ENCODE peak calls at places on chromosome 19, in nine cellular contexts. One of them, this sample, is unnamed.

GRCh38 chr19:3413796-3414327 is 47.5 kb downstream of the NFIC start:
- DNase-seq in HFF-Myc: no peak
- DNase-seq in cardiac muscle cell: no peak
- DNase-seq in CD8-positive, alpha-beta T cell: no peak
- DNase-seq in thoracic aorta: no peak
- DNase-seq in astrocyte of the spinal cord: no peak
- DNase-seq in adrenal gland: no peak
- DNase-seq in psoas muscle: peak
- DNase-seq in cardiac fibroblast: no peak
- DNase-seq in this sample: no peak

GRCh38 chr19:36244066-36244465 is 29.2 kb downstream of the ZNF146 start:
- DNase-seq in cardiac fibroblast: no peak
- DNase-seq in HFF-Myc: no peak
- DNase-seq in astrocyte of the spinal cord: no peak
- DNase-seq in adrenal gland: no peak
- DNase-seq in CD8-positive, alpha-beta T cell: no peak
- DNase-seq in psoas muscle: no peak
- DNase-seq in cardiac muscle cell: no peak
- DNase-seq in thoracic aorta: no peak
- DNase-seq in this sample: no peak

GRCh38 chr19:19321143-19321577 is 531 bp downstream of the MAU2 start:
- DNase-seq in astrocyte of the spinal cord: no peak
- DNase-seq in cardiac fibroblast: no peak
- DNase-seq in HFF-Myc: no peak
- DNase-seq in CD8-positive, alpha-beta T cell: no peak
- DNase-seq in cardiac muscle cell: peak
- DNase-seq in adrenal gland: no peak
- DNase-seq in psoas muscle: no peak
- DNase-seq in thoracic aorta: no peak
- DNase-seq in this sample: peak

GRCh38 chr19:58518261-58519086 is 1.1 kb downstream of the ZBTB45 start:
- DNase-seq in CD8-positive, alpha-beta T cell: no peak
- DNase-seq in psoas muscle: no peak
- DNase-seq in cardiac muscle cell: no peak
- DNase-seq in astrocyte of the spinal cord: no peak
- DNase-seq in cardiac fibroblast: peak
- DNase-seq in HFF-Myc: no peak
- DNase-seq in thoracic aorta: no peak
- DNase-seq in adrenal gland: no peak
- DNase-seq in this sample: no peak

GRCh38 chr19:5292843-5293606 is 47.6 kb downstream of the PTPRS start:
- DNase-seq in astrocyte of the spinal cord: peak
- DNase-seq in cardiac muscle cell: peak
- DNase-seq in CD8-positive, alpha-beta T cell: peak
- DNase-seq in thoracic aorta: peak
- DNase-seq in psoas muscle: peak
- DNase-seq in cardiac fibroblast: peak
- DNase-seq in HFF-Myc: peak
- DNase-seq in adrenal gland: peak
- DNase-seq in this sample: peak

GRCh38 chr19:2038284-2039081 is 12.6 kb downstream of the MKNK2 start:
- DNase-seq in psoas muscle: peak
- DNase-seq in adrenal gland: peak
- DNase-seq in cardiac muscle cell: no peak
- DNase-seq in cardiac fibroblast: no peak
- DNase-seq in CD8-positive, alpha-beta T cell: no peak
- DNase-seq in astrocyte of the spinal cord: no peak
- DNase-seq in thoracic aorta: no peak
- DNase-seq in HFF-Myc: no peak
- DNase-seq in this sample: no peak

GRCh38 chr19:2973229-2973628 is 4.1 kb upstream of the TLE6 start:
- DNase-seq in psoas muscle: peak
- DNase-seq in HFF-Myc: no peak
- DNase-seq in adrenal gland: no peak
- DNase-seq in cardiac muscle cell: no peak
- DNase-seq in astrocyte of the spinal cord: no peak
- DNase-seq in cardiac fibroblast: peak
- DNase-seq in thoracic aorta: no peak
- DNase-seq in CD8-positive, alpha-beta T cell: no peak
- DNase-seq in this sample: no peak

GRCh38 chr19:54364775-54365257 is at the start of gene LAIR1:
- DNase-seq in adrenal gland: no peak
- DNase-seq in thoracic aorta: no peak
- DNase-seq in psoas muscle: peak
- DNase-seq in astrocyte of the spinal cord: no peak
- DNase-seq in cardiac fibroblast: no peak
- DNase-seq in cardiac muscle cell: no peak
- DNase-seq in CD8-positive, alpha-beta T cell: peak
- DNase-seq in HFF-Myc: no peak
- DNase-seq in this sample: no peak

GRCh38 chr19:8244442-8244841 is 35.3 kb downstream of the CERS4 start:
- DNase-seq in CD8-positive, alpha-beta T cell: no peak
- DNase-seq in astrocyte of the spinal cord: no peak
- DNase-seq in psoas muscle: no peak
- DNase-seq in cardiac muscle cell: no peak
- DNase-seq in HFF-Myc: no peak
- DNase-seq in adrenal gland: no peak
- DNase-seq in thoracic aorta: no peak
- DNase-seq in cardiac fibroblast: no peak
- DNase-seq in this sample: no peak

GRCh38 chr19:5615756-5616327 is 6.7 kb downstream of the SAFB2 start:
- DNase-seq in adrenal gland: no peak
- DNase-seq in astrocyte of the spinal cord: peak
- DNase-seq in cardiac muscle cell: no peak
- DNase-seq in thoracic aorta: no peak
- DNase-seq in HFF-Myc: no peak
- DNase-seq in cardiac fibroblast: peak
- DNase-seq in CD8-positive, alpha-beta T cell: no peak
- DNase-seq in psoas muscle: no peak
- DNase-seq in this sample: no peak

GRCh38 chr19:18878858-18879578 is 16.9 kb downstream of the CERS1 start:
- DNase-seq in thoracic aorta: no peak
- DNase-seq in cardiac fibroblast: no peak
- DNase-seq in astrocyte of the spinal cord: no peak
- DNase-seq in cardiac muscle cell: no peak
- DNase-seq in psoas muscle: no peak
- DNase-seq in adrenal gland: no peak
- DNase-seq in HFF-Myc: no peak
- DNase-seq in CD8-positive, alpha-beta T cell: no peak
- DNase-seq in this sample: no peak

GRCh38 chr19:33300016-33300981 is 2.0 kb downstream of the CEBPA start:
- DNase-seq in cardiac fibroblast: no peak
- DNase-seq in adrenal gland: no peak
- DNase-seq in HFF-Myc: no peak
- DNase-seq in thoracic aorta: no peak
- DNase-seq in psoas muscle: peak
- DNase-seq in CD8-positive, alpha-beta T cell: no peak
- DNase-seq in astrocyte of the spinal cord: no peak
- DNase-seq in cardiac muscle cell: no peak
- DNase-seq in this sample: peak

GRCh38 chr19:38869836-38870607 is 8.1 kb downstream of the RINL start:
- DNase-seq in cardiac muscle cell: peak
- DNase-seq in cardiac fibroblast: peak
- DNase-seq in CD8-positive, alpha-beta T cell: peak
- DNase-seq in adrenal gland: peak
- DNase-seq in astrocyte of the spinal cord: peak
- DNase-seq in thoracic aorta: no peak
- DNase-seq in psoas muscle: peak
- DNase-seq in HFF-Myc: peak
- DNase-seq in this sample: peak
- TF ChIP-seq CTCF in cardiac muscle cell: peak
- TF ChIP-seq CTCF in cardiac fibroblast: peak
- TF ChIP-seq CTCF in CD8-positive, alpha-beta T cell: peak
- TF ChIP-seq CTCF in adrenal gland: peak
- TF ChIP-seq CTCF in astrocyte of the spinal cord: peak
- TF ChIP-seq CTCF in thoracic aorta: peak
- TF ChIP-seq CTCF in psoas muscle: peak
- TF ChIP-seq CTCF in HFF-Myc: peak
- TF ChIP-seq CTCF in this sample: peak

GRCh38 chr19:38374332-38375097 is at the start of gene PSMD8:
- DNase-seq in cardiac muscle cell: peak
- DNase-seq in HFF-Myc: peak
- DNase-seq in thoracic aorta: peak
- DNase-seq in astrocyte of the spinal cord: peak
- DNase-seq in cardiac fibroblast: peak
- DNase-seq in CD8-positive, alpha-beta T cell: peak
- DNase-seq in adrenal gland: peak
- DNase-seq in psoas muscle: peak
- DNase-seq in this sample: peak
- TF ChIP-seq CTCF in cardiac muscle cell: peak
- TF ChIP-seq CTCF in HFF-Myc: peak
- TF ChIP-seq CTCF in thoracic aorta: no peak
- TF ChIP-seq CTCF in astrocyte of the spinal cord: peak
- TF ChIP-seq CTCF in cardiac fibroblast: no peak
- TF ChIP-seq CTCF in CD8-positive, alpha-beta T cell: no peak
- TF ChIP-seq CTCF in adrenal gland: no peak
- TF ChIP-seq CTCF in psoas muscle: no peak
- TF ChIP-seq CTCF in this sample: no peak

GRCh38 chr19:46017095-46017429 is 5.8 kb downstream of the PGLYRP1 start:
- DNase-seq in psoas muscle: no peak
- DNase-seq in CD8-positive, alpha-beta T cell: no peak
- DNase-seq in cardiac fibroblast: no peak
- DNase-seq in thoracic aorta: no peak
- DNase-seq in HFF-Myc: no peak
- DNase-seq in adrenal gland: no peak
- DNase-seq in cardiac muscle cell: no peak
- DNase-seq in astrocyte of the spinal cord: no peak
- DNase-seq in this sample: no peak
- TF ChIP-seq CTCF in psoas muscle: no peak
- TF ChIP-seq CTCF in CD8-positive, alpha-beta T cell: peak
- TF ChIP-seq CTCF in cardiac fibroblast: no peak
- TF ChIP-seq CTCF in thoracic aorta: peak
- TF ChIP-seq CTCF in HFF-Myc: no peak
- TF ChIP-seq CTCF in adrenal gland: no peak
- TF ChIP-seq CTCF in cardiac muscle cell: no peak
- TF ChIP-seq CTCF in astrocyte of the spinal cord: no peak
- TF ChIP-seq CTCF in this sample: peak

GRCh38 chr19:28289294-28290063 is 923.5 kb downstream of the UQCRFS1 start:
- DNase-seq in adrenal gland: no peak
- DNase-seq in HFF-Myc: peak
- DNase-seq in psoas muscle: no peak
- DNase-seq in thoracic aorta: no peak
- DNase-seq in astrocyte of the spinal cord: peak
- DNase-seq in CD8-positive, alpha-beta T cell: no peak
- DNase-seq in cardiac fibroblast: peak
- DNase-seq in cardiac muscle cell: no peak
- DNase-seq in this sample: peak
- TF ChIP-seq CTCF in adrenal gland: no peak
- TF ChIP-seq CTCF in HFF-Myc: no peak
- TF ChIP-seq CTCF in psoas muscle: no peak
- TF ChIP-seq CTCF in thoracic aorta: no peak
- TF ChIP-seq CTCF in astrocyte of the spinal cord: no peak
- TF ChIP-seq CTCF in CD8-positive, alpha-beta T cell: no peak
- TF ChIP-seq CTCF in cardiac fibroblast: no peak
- TF ChIP-seq CTCF in cardiac muscle cell: no peak
- TF ChIP-seq CTCF in this sample: no peak

GRCh38 chr19:42606660-42607351 is 12.1 kb upstream of the CEACAM8 start:
- DNase-seq in psoas muscle: no peak
- DNase-seq in cardiac fibroblast: peak
- DNase-seq in CD8-positive, alpha-beta T cell: no peak
- DNase-seq in adrenal gland: peak
- DNase-seq in HFF-Myc: peak
- DNase-seq in thoracic aorta: no peak
- DNase-seq in cardiac muscle cell: peak
- DNase-seq in astrocyte of the spinal cord: peak
- DNase-seq in this sample: no peak
- TF ChIP-seq CTCF in psoas muscle: peak
- TF ChIP-seq CTCF in cardiac fibroblast: peak
- TF ChIP-seq CTCF in CD8-positive, alpha-beta T cell: peak
- TF ChIP-seq CTCF in adrenal gland: peak
- TF ChIP-seq CTCF in HFF-Myc: peak
- TF ChIP-seq CTCF in thoracic aorta: peak
- TF ChIP-seq CTCF in cardiac muscle cell: peak
- TF ChIP-seq CTCF in astrocyte of the spinal cord: peak
- TF ChIP-seq CTCF in this sample: peak

This sample was measured in mesothelial cell of epicardium.